ENCODE peak calls at places on chromosomes 6 and 20, in ten cellular contexts. W is A172; J is H7; Q is activated naive CD4-positive, alpha-beta T cell; F is effector CD4-positive, alpha-beta T cell; H is epithelial cell of esophagus; V is NCI-H460; G is H9; N is tibial nerve; B is GM13976. D is an unnamed sample.

GRCh38 chr6:21426841-21427490 is 166.6 kb upstream of the SOX4 start:
- DNase-seq in J (no peak), Q (no peak), W (no peak), H (peak), F (no peak), B (no peak), N (no peak), G (no peak), V (no peak), D (no peak)

GRCh38 chr20:23061713-23062561 is 12.5 kb upstream of the THBD start:
- DNase-seq in Q (no peak), F (no peak), H (peak), J (peak), G (peak), B (no peak), W (peak), N (no peak), V (no peak), D (peak)

GRCh38 chr6:163237110-163237509 is 177.4 kb upstream of the QKI start:
- DNase-seq in H (no peak), V (no peak), G (no peak), B (no peak), J (no peak), F (no peak), N (no peak), W (no peak), Q (no peak), D (no peak)

GRCh38 chr6:113645576-113645970 is 211.6 kb upstream of the MARCKS start:
- DNase-seq in J (no peak), G (no peak), W (peak), Q (no peak), H (peak), B (no peak), V (no peak), N (peak), F (no peak), D (peak)

GRCh38 chr6:34230653-34231351 is 5.9 kb upstream of the HMGA1 start:
- DNase-seq in F (no peak), Q (no peak), J (peak), H (peak), G (no peak), B (no peak), V (no peak), N (no peak), W (no peak), D (no peak)

GRCh38 chr20:10090588-10091166 is 55.9 kb downstream of the ANKEF1 start:
- DNase-seq in G (peak), B (peak), Q (no peak), N (peak), W (peak), J (peak), H (peak), V (peak), F (no peak), D (peak)

GRCh38 chr6:53604623-53605190 is 59.8 kb upstream of the GCLC start:
- DNase-seq in H (no peak), W (no peak), V (no peak), N (no peak), G (no peak), J (no peak), B (no peak), F (no peak), Q (no peak), D (no peak)

GRCh38 chr6:139801571-139802321 is 427.3 kb upstream of the CITED2 start:
- DNase-seq in W (peak), H (peak), F (no peak), B (no peak), N (no peak), V (peak), Q (no peak), J (peak), G (no peak), D (no peak)

GRCh38 chr20:23658336-23658735 is 20.6 kb upstream of the CST3 start:
- DNase-seq in V (no peak), B (no peak), H (no peak), W (no peak), J (no peak), Q (no peak), N (no peak), F (no peak), G (no peak), D (no peak)

GRCh38 chr6:123803862-123804681 is at the start of gene NKAIN2:
- DNase-seq in N (no peak), F (no peak), J (no peak), G (peak), H (peak), V (peak), B (peak), W (no peak), Q (no peak), D (no peak)

GRCh38 chr6:141398954-141399353 is 733.8 kb upstream of the GJE1 start:
- DNase-seq in F (no peak), H (no peak), Q (no peak), G (no peak), J (no peak), B (no peak), N (no peak), W (no peak), V (no peak), D (no peak)

GRCh38 chr6:40477246-40478126 is 109.7 kb downstream of the LRFN2 start:
- DNase-seq in W (peak), H (no peak), F (no peak), Q (no peak), G (peak), V (no peak), B (no peak), N (no peak), J (peak), D (no peak)

GRCh38 chr6:170367241-170367640 is 60.7 kb downstream of the FAM120B start:
- DNase-seq in B (no peak), F (no peak), G (no peak), W (no peak), N (no peak), Q (no peak), H (no peak), V (no peak), J (no peak), D (no peak)

GRCh38 chr6:5067305-5067704 is 17.8 kb upstream of the PPP1R3G start:
- DNase-seq in Q (no peak), B (no peak), F (no peak), H (no peak), V (no peak), J (no peak), W (no peak), G (no peak), N (no peak), D (no peak)

GRCh38 chr6:29887330-29887818 is 55.0 kb upstream of the HLA-A start:
- DNase-seq in W (no peak), N (no peak), H (peak), V (no peak), F (peak), J (peak), G (peak), B (peak), Q (no peak), D (peak)

GRCh38 chr6:33726696-33727095 is 15.2 kb upstream of the UQCC2 start:
- DNase-seq in H (no peak), W (no peak), V (no peak), B (no peak), Q (no peak), J (no peak), F (no peak), G (no peak), N (no peak), D (no peak)